ENCODE peak calls at places on chromosomes 5 and 9, in nine cellular contexts. One of them, this sample, is unnamed.

GRCh38 chr9:6944093-6944551 is 186.3 kb downstream of the KDM4C start:
- DNase-seq in substantia nigra: no peak
- DNase-seq in mucosa of gallbladder: no peak
- DNase-seq in GM20000: no peak
- DNase-seq in activated CD4-positive, alpha-beta T cell treated with anti-CD3 and anti-CD28 coated beads, Interleukin-2, amount 10 ng/mL, durations not matched to agents 7 days and 5 days: no peak
- DNase-seq in DMS153: peak
- DNase-seq in adrenal gland: no peak
- DNase-seq in T-helper 2 cell: no peak
- DNase-seq in stimulated activated CD8-positive, alpha-beta memory T cell treated with anti-CD3 and anti-CD28 coated beads, Interleukin-4, amount 100 ng/mL, for 1 hour: no peak
- DNase-seq in this sample: no peak

GRCh38 chr5:36279054-36279698 is 22.5 kb downstream of the RANBP3L start:
- DNase-seq in substantia nigra: no peak
- DNase-seq in mucosa of gallbladder: no peak
- DNase-seq in GM20000: no peak
- DNase-seq in activated CD4-positive, alpha-beta T cell treated with anti-CD3 and anti-CD28 coated beads, Interleukin-2, amount 10 ng/mL, durations not matched to agents 7 days and 5 days: no peak
- DNase-seq in DMS153: no peak
- DNase-seq in adrenal gland: no peak
- DNase-seq in T-helper 2 cell: no peak
- DNase-seq in stimulated activated CD8-positive, alpha-beta memory T cell treated with anti-CD3 and anti-CD28 coated beads, Interleukin-4, amount 100 ng/mL, for 1 hour: no peak
- DNase-seq in this sample: no peak

GRCh38 chr5:1962619-1963355 is 80.1 kb upstream of the IRX4 start:
- DNase-seq in substantia nigra: no peak
- DNase-seq in mucosa of gallbladder: no peak
- DNase-seq in GM20000: no peak
- DNase-seq in activated CD4-positive, alpha-beta T cell treated with anti-CD3 and anti-CD28 coated beads, Interleukin-2, amount 10 ng/mL, durations not matched to agents 7 days and 5 days: no peak
- DNase-seq in DMS153: no peak
- DNase-seq in adrenal gland: no peak
- DNase-seq in T-helper 2 cell: no peak
- DNase-seq in stimulated activated CD8-positive, alpha-beta memory T cell treated with anti-CD3 and anti-CD28 coated beads, Interleukin-4, amount 100 ng/mL, for 1 hour: no peak
- DNase-seq in this sample: no peak

GRCh38 chr5:171418316-171418981 is 998 bp upstream of the FGF18 start:
- DNase-seq in substantia nigra: peak
- DNase-seq in mucosa of gallbladder: peak
- DNase-seq in GM20000: peak
- DNase-seq in activated CD4-positive, alpha-beta T cell treated with anti-CD3 and anti-CD28 coated beads, Interleukin-2, amount 10 ng/mL, durations not matched to agents 7 days and 5 days: peak
- DNase-seq in DMS153: no peak
- DNase-seq in adrenal gland: peak
- DNase-seq in T-helper 2 cell: peak
- DNase-seq in stimulated activated CD8-positive, alpha-beta memory T cell treated with anti-CD3 and anti-CD28 coated beads, Interleukin-4, amount 100 ng/mL, for 1 hour: peak
- DNase-seq in this sample: peak

GRCh38 chr5:68171101-68171558 is 44.4 kb upstream of the PIK3R1 start:
- DNase-seq in substantia nigra: peak
- DNase-seq in mucosa of gallbladder: peak
- DNase-seq in GM20000: no peak
- DNase-seq in activated CD4-positive, alpha-beta T cell treated with anti-CD3 and anti-CD28 coated beads, Interleukin-2, amount 10 ng/mL, durations not matched to agents 7 days and 5 days: no peak
- DNase-seq in DMS153: no peak
- DNase-seq in adrenal gland: peak
- DNase-seq in T-helper 2 cell: no peak
- DNase-seq in stimulated activated CD8-positive, alpha-beta memory T cell treated with anti-CD3 and anti-CD28 coated beads, Interleukin-4, amount 100 ng/mL, for 1 hour: no peak
- DNase-seq in this sample: peak

GRCh38 chr9:18260527-18260926 is 213.4 kb upstream of the ADAMTSL1 start:
- DNase-seq in substantia nigra: no peak
- DNase-seq in mucosa of gallbladder: no peak
- DNase-seq in GM20000: no peak
- DNase-seq in activated CD4-positive, alpha-beta T cell treated with anti-CD3 and anti-CD28 coated beads, Interleukin-2, amount 10 ng/mL, durations not matched to agents 7 days and 5 days: no peak
- DNase-seq in DMS153: peak
- DNase-seq in adrenal gland: no peak
- DNase-seq in T-helper 2 cell: no peak
- DNase-seq in stimulated activated CD8-positive, alpha-beta memory T cell treated with anti-CD3 and anti-CD28 coated beads, Interleukin-4, amount 100 ng/mL, for 1 hour: no peak
- DNase-seq in this sample: no peak

GRCh38 chr5:83914662-83915418 is 194.2 kb upstream of the HAPLN1 start:
- DNase-seq in substantia nigra: no peak
- DNase-seq in mucosa of gallbladder: no peak
- DNase-seq in GM20000: no peak
- DNase-seq in activated CD4-positive, alpha-beta T cell treated with anti-CD3 and anti-CD28 coated beads, Interleukin-2, amount 10 ng/mL, durations not matched to agents 7 days and 5 days: no peak
- DNase-seq in DMS153: no peak
- DNase-seq in adrenal gland: no peak
- DNase-seq in T-helper 2 cell: no peak
- DNase-seq in stimulated activated CD8-positive, alpha-beta memory T cell treated with anti-CD3 and anti-CD28 coated beads, Interleukin-4, amount 100 ng/mL, for 1 hour: no peak
- DNase-seq in this sample: no peak

GRCh38 chr5:139700711-139701693 is 52.9 kb downstream of the CXXC5 start:
- DNase-seq in substantia nigra: no peak
- DNase-seq in mucosa of gallbladder: no peak
- DNase-seq in GM20000: no peak
- DNase-seq in activated CD4-positive, alpha-beta T cell treated with anti-CD3 and anti-CD28 coated beads, Interleukin-2, amount 10 ng/mL, durations not matched to agents 7 days and 5 days: no peak
- DNase-seq in DMS153: no peak
- DNase-seq in adrenal gland: no peak
- DNase-seq in T-helper 2 cell: no peak
- DNase-seq in stimulated activated CD8-positive, alpha-beta memory T cell treated with anti-CD3 and anti-CD28 coated beads, Interleukin-4, amount 100 ng/mL, for 1 hour: no peak
- DNase-seq in this sample: no peak

GRCh38 chr5:74232281-74232680 is 408.2 kb downstream of the ENC1 start:
- DNase-seq in substantia nigra: no peak
- DNase-seq in mucosa of gallbladder: no peak
- DNase-seq in GM20000: no peak
- DNase-seq in activated CD4-positive, alpha-beta T cell treated with anti-CD3 and anti-CD28 coated beads, Interleukin-2, amount 10 ng/mL, durations not matched to agents 7 days and 5 days: no peak
- DNase-seq in DMS153: no peak
- DNase-seq in adrenal gland: no peak
- DNase-seq in T-helper 2 cell: no peak
- DNase-seq in stimulated activated CD8-positive, alpha-beta memory T cell treated with anti-CD3 and anti-CD28 coated beads, Interleukin-4, amount 100 ng/mL, for 1 hour: no peak
- DNase-seq in this sample: no peak

GRCh38 chr5:79947486-79948023 is 43.5 kb downstream of the MTX3 start:
- DNase-seq in substantia nigra: no peak
- DNase-seq in mucosa of gallbladder: no peak
- DNase-seq in GM20000: no peak
- DNase-seq in activated CD4-positive, alpha-beta T cell treated with anti-CD3 and anti-CD28 coated beads, Interleukin-2, amount 10 ng/mL, durations not matched to agents 7 days and 5 days: no peak
- DNase-seq in DMS153: no peak
- DNase-seq in adrenal gland: no peak
- DNase-seq in T-helper 2 cell: no peak
- DNase-seq in stimulated activated CD8-positive, alpha-beta memory T cell treated with anti-CD3 and anti-CD28 coated beads, Interleukin-4, amount 100 ng/mL, for 1 hour: no peak
- DNase-seq in this sample: no peak

GRCh38 chr9:134659688-134660131 is 18.1 kb downstream of the COL5A1 start:
- DNase-seq in substantia nigra: no peak
- DNase-seq in mucosa of gallbladder: no peak
- DNase-seq in GM20000: no peak
- DNase-seq in activated CD4-positive, alpha-beta T cell treated with anti-CD3 and anti-CD28 coated beads, Interleukin-2, amount 10 ng/mL, durations not matched to agents 7 days and 5 days: no peak
- DNase-seq in DMS153: no peak
- DNase-seq in adrenal gland: no peak
- DNase-seq in T-helper 2 cell: no peak
- DNase-seq in stimulated activated CD8-positive, alpha-beta memory T cell treated with anti-CD3 and anti-CD28 coated beads, Interleukin-4, amount 100 ng/mL, for 1 hour: no peak
- DNase-seq in this sample: peak

GRCh38 chr5:171953860-171954701 is 52.4 kb downstream of the FBXW11 start:
- DNase-seq in substantia nigra: no peak
- DNase-seq in mucosa of gallbladder: peak
- DNase-seq in GM20000: no peak
- DNase-seq in activated CD4-positive, alpha-beta T cell treated with anti-CD3 and anti-CD28 coated beads, Interleukin-2, amount 10 ng/mL, durations not matched to agents 7 days and 5 days: no peak
- DNase-seq in DMS153: no peak
- DNase-seq in adrenal gland: no peak
- DNase-seq in T-helper 2 cell: no peak
- DNase-seq in stimulated activated CD8-positive, alpha-beta memory T cell treated with anti-CD3 and anti-CD28 coated beads, Interleukin-4, amount 100 ng/mL, for 1 hour: no peak
- DNase-seq in this sample: no peak

GRCh38 chr5:40615586-40616193 is 64.0 kb upstream of the PTGER4 start:
- DNase-seq in substantia nigra: no peak
- DNase-seq in mucosa of gallbladder: no peak
- DNase-seq in GM20000: no peak
- DNase-seq in activated CD4-positive, alpha-beta T cell treated with anti-CD3 and anti-CD28 coated beads, Interleukin-2, amount 10 ng/mL, durations not matched to agents 7 days and 5 days: no peak
- DNase-seq in DMS153: no peak
- DNase-seq in adrenal gland: no peak
- DNase-seq in T-helper 2 cell: no peak
- DNase-seq in stimulated activated CD8-positive, alpha-beta memory T cell treated with anti-CD3 and anti-CD28 coated beads, Interleukin-4, amount 100 ng/mL, for 1 hour: no peak
- DNase-seq in this sample: no peak